ENCODE peak calls at places on chromosomes 3 and 15, in four cellular contexts. B is neural progenitor cell; I is astrocyte of the spinal cord; N is stimulated activated CD4-positive, alpha-beta T cell treated with anti-CD3 and anti-CD28 coated beads, TNF-alpha, amount 100 ng/mL, for 4 hours. L is an unnamed sample.

GRCh38 chr3:194588741-194589140 is 44.5 kb downstream of the TMEM44 start:
- DNase-seq in B (no peak), I (no peak), N (no peak), L (no peak)

GRCh38 chr3:152909180-152909883 is 74.4 kb downstream of the P2RY1 start:
- DNase-seq in B (no peak), I (peak; percentile 38), N (no peak), L (no peak)

GRCh38 chr3:179046497-179047353 is 24.9 kb downstream of the ZMAT3 start:
- DNase-seq in B (no peak), I (peak; percentile 58), N (no peak), L (peak; percentile 45)

GRCh38 chr15:39640665-39641064 is 59.8 kb downstream of the THBS1 start:
- DNase-seq in B (no peak), I (no peak), N (no peak), L (no peak)

GRCh38 chr3:99645277-99646106 is 7.1 kb downstream of the COL8A1 start:
- DNase-seq in B (peak; percentile 59), I (peak; percentile 84), N (no peak), L (peak; percentile 64)

GRCh38 chr15:60095711-60096110 is 91.6 kb downstream of the FOXB1 start:
- DNase-seq in B (no peak), I (peak; percentile 54), N (no peak), L (no peak)

GRCh38 chr15:91306155-91306554 is 206.1 kb downstream of the SV2B start:
- DNase-seq in B (no peak), I (no peak), N (no peak), L (no peak)

GRCh38 chr15:42078903-42079302 is 15.5 kb downstream of the PLA2G4D start:
- DNase-seq in B (no peak), I (no peak), N (no peak), L (no peak)

GRCh38 chr3:171358171-171358890 is 101.9 kb downstream of the TNIK start:
- DNase-seq in B (no peak), I (no peak), N (no peak), L (peak; percentile 90)